ENCODE peak calls at places on chromosomes 6 and 20, in six cellular contexts. Z is SK-N-SH, W is H1, N is HepG2, K is GM12878, E is K562. X is an unnamed sample.

GRCh38 chr6:169899481-169900145 is 148.2 kb downstream of the ERMARD start:
- DNase-seq in Z (no peak), W (no peak), N (no peak), K (no peak), E (no peak), X (no peak)

GRCh38 chr6:2714359-2714895 is 36.3 kb downstream of the MYLK4 start:
- DNase-seq in Z (no peak), W (no peak), N (no peak), K (no peak), E (no peak), X (no peak)

GRCh38 chr20:39069976-39070375 is 107.8 kb downstream of the DHX35 start:
- DNase-seq in Z (no peak), W (no peak), N (no peak), K (no peak), E (no peak), X (no peak)

GRCh38 chr6:144797881-144798589 is 512.9 kb downstream of the UTRN start:
- DNase-seq in Z (no peak), W (no peak), N (no peak), K (no peak), E (no peak), X (no peak)

GRCh38 chr6:109457596-109457996 is 2.0 kb upstream of the MICAL1 start:
- DNase-seq in Z (no peak), W (no peak), N (no peak), K (no peak), E (no peak), X (no peak)

GRCh38 chr6:160348209-160348551 is at the start of gene SLC22A3:
- DNase-seq in Z (peak), W (no peak), N (no peak), K (no peak), E (no peak), X (no peak)

GRCh38 chr6:168124921-168125320 is 45.9 kb upstream of the FRMD1 start:
- DNase-seq in Z (no peak), W (no peak), N (no peak), K (no peak), E (no peak), X (no peak)

GRCh38 chr6:37013516-37014491 is 8.3 kb downstream of the FGD2 start:
- DNase-seq in Z (no peak), W (no peak), N (no peak), K (no peak), E (no peak), X (no peak)

GRCh38 chr20:20083796-20084195 is 31.5 kb downstream of the CFAP61 start:
- DNase-seq in Z (peak), W (no peak), N (peak), K (peak), E (no peak), X (no peak)

GRCh38 chr6:88808381-88808780 is 155.0 kb downstream of the RNGTT start:
- DNase-seq in Z (no peak), W (no peak), N (no peak), K (no peak), E (no peak), X (no peak)

GRCh38 chr20:8244637-8245036 is 112.6 kb downstream of the PLCB1 start:
- DNase-seq in Z (no peak), W (no peak), N (peak), K (no peak), E (no peak), X (no peak)

GRCh38 chr6:55713411-55713810 is 134.4 kb upstream of the HMGCLL1 start:
- DNase-seq in Z (no peak), W (no peak), N (peak), K (no peak), E (no peak), X (no peak)

GRCh38 chr20:47843886-47844567 is 58.7 kb upstream of the SULF2 start:
- DNase-seq in Z (no peak), W (no peak), N (peak), K (no peak), E (no peak), X (no peak)

GRCh38 chr6:130864344-130864743 is 37.1 kb downstream of the SMLR1 start:
- DNase-seq in Z (no peak), W (no peak), N (peak), K (no peak), E (no peak), X (no peak)

GRCh38 chr20:57383447-57384347 is 7.5 kb upstream of the RBM38 start:
- DNase-seq in Z (no peak), W (no peak), N (no peak), K (no peak), E (no peak), X (no peak)

DNA sequence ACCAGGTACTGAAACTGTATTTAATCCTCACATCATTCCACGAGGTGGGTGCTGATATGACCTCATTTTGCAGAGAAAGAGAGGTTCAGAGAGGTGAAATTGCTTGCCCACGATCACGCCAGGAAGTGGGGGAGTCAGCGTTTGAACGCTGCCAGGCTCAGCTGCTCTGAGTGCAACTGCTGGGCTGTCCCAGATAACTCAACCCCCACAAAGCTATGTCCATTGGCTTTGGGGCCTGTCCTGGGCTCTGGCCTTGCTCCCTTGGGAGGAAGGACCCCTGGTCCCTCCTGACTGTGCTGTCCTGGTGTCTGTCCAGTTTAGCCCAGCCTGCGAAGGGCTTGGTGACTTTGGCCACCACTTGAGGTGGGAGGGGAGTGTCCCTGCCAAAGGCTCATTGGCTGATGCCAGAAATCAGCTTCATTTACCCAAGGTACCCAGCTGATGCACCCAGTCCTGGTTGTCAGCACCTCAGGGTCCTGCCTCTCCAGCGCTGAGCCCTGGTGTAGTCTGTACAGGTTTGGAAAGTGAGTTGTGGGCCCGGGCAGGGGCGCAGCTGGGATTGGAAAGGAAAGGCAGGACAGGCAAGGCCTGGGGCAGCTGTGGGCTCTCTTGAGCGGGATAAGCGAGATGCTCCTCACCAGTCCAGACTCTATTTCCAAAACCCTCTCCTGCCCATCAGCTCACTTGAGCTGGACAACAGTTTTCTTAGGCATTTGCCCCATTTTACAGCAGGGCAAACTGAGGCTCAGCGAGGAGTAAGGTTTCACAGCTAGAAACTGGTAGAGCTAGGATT is 38.5 kb downstream of the SUN5 start:
- DNase-seq in Z (peak), W (no peak), N (no peak), K (no peak), E (no peak), X (no peak)
- TF ChIP-seq POLR2AphosphoS5 in Z (no peak), W (no peak), N (no peak), K (no peak), E (no peak), X (no peak)

DNA sequence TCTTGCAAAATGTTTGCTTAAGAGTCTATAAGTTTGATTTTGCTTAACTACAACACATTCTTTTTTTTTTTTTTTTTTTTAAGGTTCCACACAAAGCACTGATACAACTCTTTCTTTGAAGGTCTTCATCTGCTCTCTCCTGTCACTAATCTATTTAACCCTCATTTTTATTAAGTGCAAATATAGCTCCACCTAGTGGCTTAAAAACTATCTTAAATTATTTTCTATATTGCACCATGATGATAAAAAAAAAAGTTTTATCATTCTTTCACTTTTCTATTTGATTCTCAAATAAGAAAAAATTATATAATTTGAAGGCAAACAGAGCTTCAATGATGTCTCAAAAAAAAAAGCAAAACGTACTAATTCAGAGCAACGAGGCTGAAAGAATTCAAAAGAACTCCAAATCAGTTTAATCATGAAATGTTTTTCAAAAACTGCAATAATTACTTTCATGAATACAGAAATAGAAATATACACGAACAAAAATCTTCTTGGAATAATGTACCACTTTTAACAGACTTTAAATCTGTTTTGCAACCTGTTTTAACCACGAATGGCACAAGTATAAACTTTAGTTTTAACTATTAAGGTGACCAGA is 12.8 kb downstream of the ESF1 start:
- DNase-seq in Z (peak), W (no peak), N (peak), K (no peak), E (peak), X (no peak)
- TF ChIP-seq GABPA in Z (no peak), W (no peak), N (no peak), K (no peak), E (no peak), X (no peak)

GRCh38 chr6:148532698-148533097 is 190.1 kb downstream of the SASH1 start:
- DNase-seq in Z (no peak), W (no peak), N (no peak), K (no peak), E (no peak), X (no peak)

GRCh38 chr6:148535976-148536375 is 193.3 kb downstream of the SASH1 start:
- DNase-seq in Z (no peak), W (no peak), N (no peak), K (no peak), E (no peak), X (no peak)

GRCh38 chr6:148534871-148535270 is 192.2 kb downstream of the SASH1 start:
- DNase-seq in Z (no peak), W (no peak), N (no peak), K (no peak), E (no peak), X (no peak)

GRCh38 chr6:148533309-148534107 is 190.9 kb downstream of the SASH1 start:
- DNase-seq in Z (no peak), W (no peak), N (no peak), K (no peak), E (no peak), X (no peak)

DNA sequence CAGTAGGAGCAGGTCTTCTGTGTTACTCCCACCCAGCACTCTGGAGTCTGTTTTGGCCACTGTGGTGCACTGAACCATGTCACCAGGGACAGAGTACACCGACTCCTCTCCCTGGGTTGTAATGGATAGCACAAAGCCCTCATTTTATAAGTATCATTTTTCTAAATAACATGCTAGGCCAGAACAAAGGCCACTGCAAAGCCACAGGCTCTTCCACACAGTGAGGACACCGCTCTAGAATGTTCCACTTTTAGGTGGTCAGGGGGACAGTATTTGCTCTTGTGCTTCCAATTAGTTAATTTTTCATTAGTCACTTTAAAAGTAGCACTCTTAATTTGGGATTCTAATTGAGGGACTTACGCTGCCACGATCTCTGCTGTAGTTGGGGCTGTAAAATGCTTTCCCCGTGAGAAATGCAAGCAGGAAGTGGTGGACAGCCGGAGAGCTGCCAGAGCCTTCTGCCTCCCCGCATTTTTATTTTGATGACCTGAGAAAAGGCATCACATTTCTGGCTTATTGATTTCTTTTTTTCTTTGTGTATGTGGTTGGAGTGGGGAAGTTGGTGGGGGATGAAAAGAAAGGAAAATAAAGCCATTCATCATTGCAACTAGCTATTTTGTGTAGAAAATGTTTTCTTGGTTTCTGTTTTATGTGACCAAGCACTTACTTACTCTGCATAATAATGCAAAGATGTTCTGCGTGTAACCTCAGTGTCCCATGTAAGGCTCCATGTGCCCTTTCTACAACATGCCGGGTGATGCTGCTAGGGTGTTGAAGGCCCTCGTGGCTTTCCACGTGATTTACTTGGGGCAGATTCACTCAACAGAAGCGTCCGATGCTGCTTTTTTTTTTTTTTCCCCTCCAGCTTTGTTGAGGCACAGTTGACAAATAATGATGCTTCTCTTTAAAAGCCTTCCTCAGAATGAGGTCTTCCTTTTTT is 195.9 kb downstream of the SASH1 start:
- DNase-seq in Z (no peak), W (no peak), N (no peak), K (no peak), E (no peak), X (no peak)
- TF ChIP-seq POLR2AphosphoS5 in Z (no peak), W (no peak), N (no peak), K (no peak), E (no peak), X (no peak)

DNA sequence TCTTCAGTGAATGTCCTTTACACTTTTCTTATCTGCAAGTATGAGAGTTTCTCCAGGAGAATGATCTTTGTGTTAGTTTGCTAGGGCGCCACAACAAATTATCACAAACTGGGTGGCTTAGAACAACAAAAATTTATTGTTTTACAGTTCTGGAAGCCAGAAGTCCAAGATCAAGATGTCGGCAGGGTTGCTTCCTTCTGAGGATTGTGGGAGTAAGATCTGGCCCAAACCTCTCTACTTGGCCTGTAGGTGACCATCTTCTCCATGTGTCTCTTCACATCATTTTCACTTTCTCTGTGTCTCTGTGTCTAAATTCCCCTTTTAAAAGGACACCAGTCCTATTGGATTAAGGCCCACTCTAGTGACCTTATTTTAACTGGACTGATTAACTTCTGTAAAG is 103.0 kb downstream of the ADTRP start:
- DNase-seq in Z (no peak), W (no peak), N (no peak), K (no peak), E (no peak), X (no peak)
- TF ChIP-seq GABPA in Z (no peak), W (no peak), N (no peak), K (no peak), E (no peak), X (no peak)

GRCh38 chr20:23637282-23638221 is at the start of gene CST3:
- DNase-seq in Z (peak), W (no peak), N (peak), K (no peak), E (peak), X (peak)
- TF ChIP-seq POLR2AphosphoS5 in Z (peak), W (no peak), N (peak), K (peak), E (peak), X (no peak)

GRCh38 chr6:68114648-68115047 is 520.4 kb upstream of the ADGRB3 start:
- DNase-seq in Z (peak), W (no peak), N (no peak), K (no peak), E (no peak), X (no peak)
- TF ChIP-seq GABPA in Z (no peak), W (no peak), N (no peak), K (no peak), E (no peak), X (no peak)